ENCODE peak calls at places on chromosomes 6 and 20, in ten cellular contexts. One of them, this sample, is unnamed.

GRCh38 chr6:152387091-152387490 is 250.1 kb downstream of the SYNE1 start:
- DNase-seq in brain pericyte: no peak
- DNase-seq in B cell: no peak
- DNase-seq in bronchial epithelial cell: no peak
- DNase-seq in SJCRH30: no peak
- DNase-seq in occipital lobe: no peak
- DNase-seq in mucosa of descending colon: no peak
- DNase-seq in DMS153: no peak
- DNase-seq in fibroblast of the aortic adventitia: no peak
- DNase-seq in body of pancreas: no peak
- DNase-seq in this sample: no peak

GRCh38 chr20:38441916-38442315 is 6.8 kb upstream of the SNHG17 start:
- DNase-seq in brain pericyte: no peak
- DNase-seq in SJCRH30: no peak
- DNase-seq in occipital lobe: no peak
- DNase-seq in bronchial epithelial cell: no peak
- DNase-seq in mucosa of descending colon: no peak
- DNase-seq in body of pancreas: no peak
- DNase-seq in fibroblast of the aortic adventitia: no peak
- DNase-seq in DMS153: no peak
- DNase-seq in B cell: no peak
- DNase-seq in this sample: no peak

GRCh38 chr6:15522427-15522826 is 140.4 kb downstream of the DTNBP1 start:
- DNase-seq in DMS153: no peak
- DNase-seq in bronchial epithelial cell: no peak
- DNase-seq in body of pancreas: no peak
- DNase-seq in brain pericyte: no peak
- DNase-seq in SJCRH30: no peak
- DNase-seq in occipital lobe: no peak
- DNase-seq in B cell: no peak
- DNase-seq in mucosa of descending colon: no peak
- DNase-seq in fibroblast of the aortic adventitia: no peak
- DNase-seq in this sample: no peak

GRCh38 chr6:150899231-150899630 is 33.7 kb downstream of the MTHFD1L start:
- DNase-seq in body of pancreas: no peak
- DNase-seq in DMS153: no peak
- DNase-seq in brain pericyte: no peak
- DNase-seq in SJCRH30: no peak
- DNase-seq in mucosa of descending colon: no peak
- DNase-seq in occipital lobe: no peak
- DNase-seq in fibroblast of the aortic adventitia: peak; percentile 60
- DNase-seq in bronchial epithelial cell: no peak
- DNase-seq in B cell: no peak
- DNase-seq in this sample: no peak

GRCh38 chr20:60246751-60247150 is 288.5 kb downstream of the CDH26 start:
- DNase-seq in B cell: no peak
- DNase-seq in bronchial epithelial cell: no peak
- DNase-seq in mucosa of descending colon: no peak
- DNase-seq in SJCRH30: peak; percentile 62
- DNase-seq in occipital lobe: no peak
- DNase-seq in body of pancreas: no peak
- DNase-seq in fibroblast of the aortic adventitia: no peak
- DNase-seq in DMS153: no peak
- DNase-seq in brain pericyte: no peak
- DNase-seq in this sample: no peak

GRCh38 chr6:26358511-26358981 is 6.5 kb upstream of the BTN3A2 start:
- DNase-seq in body of pancreas: no peak
- DNase-seq in B cell: peak; percentile 31
- DNase-seq in fibroblast of the aortic adventitia: no peak
- DNase-seq in occipital lobe: no peak
- DNase-seq in brain pericyte: no peak
- DNase-seq in mucosa of descending colon: no peak
- DNase-seq in SJCRH30: no peak
- DNase-seq in DMS153: no peak
- DNase-seq in bronchial epithelial cell: no peak
- DNase-seq in this sample: no peak

GRCh38 chr20:2688041-2688591 is 4.5 kb upstream of the EBF4 start:
- DNase-seq in bronchial epithelial cell: no peak
- DNase-seq in fibroblast of the aortic adventitia: peak; percentile 35
- DNase-seq in mucosa of descending colon: peak; percentile 69
- DNase-seq in B cell: peak; percentile 53
- DNase-seq in DMS153: no peak
- DNase-seq in body of pancreas: peak; percentile 26
- DNase-seq in brain pericyte: no peak
- DNase-seq in occipital lobe: peak; percentile 23
- DNase-seq in SJCRH30: peak; percentile 82
- DNase-seq in this sample: no peak

GRCh38 chr6:131694832-131695426 is 6.3 kb downstream of the OR2A4 start:
- DNase-seq in DMS153: peak; percentile 42
- DNase-seq in SJCRH30: peak; percentile 87
- DNase-seq in bronchial epithelial cell: peak; percentile 58
- DNase-seq in body of pancreas: peak; percentile 38
- DNase-seq in occipital lobe: no peak
- DNase-seq in B cell: peak; percentile 58
- DNase-seq in fibroblast of the aortic adventitia: peak; percentile 75
- DNase-seq in brain pericyte: peak; percentile 18
- DNase-seq in mucosa of descending colon: no peak
- DNase-seq in this sample: no peak

GRCh38 chr20:38164069-38164468 is 1.0 kb downstream of the TGM2 start:
- DNase-seq in occipital lobe: no peak
- DNase-seq in DMS153: no peak
- DNase-seq in body of pancreas: no peak
- DNase-seq in mucosa of descending colon: no peak
- DNase-seq in SJCRH30: no peak
- DNase-seq in B cell: no peak
- DNase-seq in brain pericyte: no peak
- DNase-seq in bronchial epithelial cell: no peak
- DNase-seq in fibroblast of the aortic adventitia: no peak
- DNase-seq in this sample: peak; percentile 75

GRCh38 chr6:53513519-53513966 is 31.4 kb downstream of the GCLC start:
- DNase-seq in bronchial epithelial cell: no peak
- DNase-seq in fibroblast of the aortic adventitia: no peak
- DNase-seq in B cell: no peak
- DNase-seq in SJCRH30: no peak
- DNase-seq in occipital lobe: no peak
- DNase-seq in brain pericyte: no peak
- DNase-seq in mucosa of descending colon: no peak
- DNase-seq in body of pancreas: no peak
- DNase-seq in DMS153: no peak
- DNase-seq in this sample: no peak

GRCh38 chr6:19848465-19848864 is 11.3 kb downstream of the ID4 start:
- DNase-seq in body of pancreas: no peak
- DNase-seq in mucosa of descending colon: no peak
- DNase-seq in SJCRH30: no peak
- DNase-seq in occipital lobe: no peak
- DNase-seq in fibroblast of the aortic adventitia: no peak
- DNase-seq in B cell: no peak
- DNase-seq in bronchial epithelial cell: no peak
- DNase-seq in brain pericyte: no peak
- DNase-seq in DMS153: no peak
- DNase-seq in this sample: no peak

This sample was measured in cardiac septum.